ENCODE peak calls at places on chromosomes 5 and 9, in eight cellular contexts. One of them, this sample, is unnamed.
A peak's percentile ranks its signal among the peaks of the same experiment; 100 is the strongest.

GRCh38 chr9:116212986-116213672 is 59.5 kb downstream of the PAPPA start:
- DNase-seq in LHCN-M2: no peak
- DNase-seq in astrocyte: no peak
- DNase-seq in C1 segment of cervical spinal cord: no peak
- DNase-seq in CD4-positive, CD25-positive, alpha-beta regulatory T cell: no peak
- DNase-seq in chondrocyte: no peak
- DNase-seq in hippocampal formation: no peak
- DNase-seq in SK-N-DZ: no peak
- DNase-seq in this sample: no peak

GRCh38 chr9:78985084-78985738 is 586.6 kb upstream of the TLE4 start:
- DNase-seq in LHCN-M2: peak; percentile 41
- DNase-seq in astrocyte: peak; percentile 53
- DNase-seq in C1 segment of cervical spinal cord: no peak
- DNase-seq in CD4-positive, CD25-positive, alpha-beta regulatory T cell: no peak
- DNase-seq in chondrocyte: no peak
- DNase-seq in hippocampal formation: no peak
- DNase-seq in SK-N-DZ: no peak
- DNase-seq in this sample: no peak

GRCh38 chr5:34045996-34046395 is 3.0 kb upstream of the C1QTNF3 start:
- DNase-seq in LHCN-M2: peak; percentile 75
- DNase-seq in astrocyte: peak; percentile 62
- DNase-seq in C1 segment of cervical spinal cord: no peak
- DNase-seq in CD4-positive, CD25-positive, alpha-beta regulatory T cell: no peak
- DNase-seq in chondrocyte: no peak
- DNase-seq in hippocampal formation: no peak
- DNase-seq in SK-N-DZ: no peak
- DNase-seq in this sample: no peak

GRCh38 chr5:6576861-6577501 is 55.9 kb downstream of the NSUN2 start:
- DNase-seq in LHCN-M2: peak; percentile 44
- DNase-seq in astrocyte: peak; percentile 58
- DNase-seq in C1 segment of cervical spinal cord: no peak
- DNase-seq in CD4-positive, CD25-positive, alpha-beta regulatory T cell: no peak
- DNase-seq in chondrocyte: no peak
- DNase-seq in hippocampal formation: no peak
- DNase-seq in SK-N-DZ: peak; percentile 66
- DNase-seq in this sample: no peak

GRCh38 chr5:52024363-52024762 is 641.1 kb downstream of the ISL1 start:
- DNase-seq in LHCN-M2: no peak
- DNase-seq in astrocyte: no peak
- DNase-seq in C1 segment of cervical spinal cord: no peak
- DNase-seq in CD4-positive, CD25-positive, alpha-beta regulatory T cell: no peak
- DNase-seq in chondrocyte: no peak
- DNase-seq in hippocampal formation: no peak
- DNase-seq in SK-N-DZ: no peak
- DNase-seq in this sample: no peak

GRCh38 chr5:115840825-115841224 is 540 bp downstream of the ATG12 start:
- DNase-seq in LHCN-M2: no peak
- DNase-seq in astrocyte: no peak
- DNase-seq in C1 segment of cervical spinal cord: no peak
- DNase-seq in CD4-positive, CD25-positive, alpha-beta regulatory T cell: no peak
- DNase-seq in chondrocyte: no peak
- DNase-seq in hippocampal formation: no peak
- DNase-seq in SK-N-DZ: no peak
- DNase-seq in this sample: no peak

GRCh38 chr9:134693011-134693410 is 51.4 kb downstream of the COL5A1 start:
- DNase-seq in LHCN-M2: no peak
- DNase-seq in astrocyte: no peak
- DNase-seq in C1 segment of cervical spinal cord: no peak
- DNase-seq in CD4-positive, CD25-positive, alpha-beta regulatory T cell: no peak
- DNase-seq in chondrocyte: peak; percentile 27
- DNase-seq in hippocampal formation: no peak
- DNase-seq in SK-N-DZ: peak; percentile 23
- DNase-seq in this sample: no peak

GRCh38 chr9:114507726-114508125 is 2.5 kb upstream of the WHRN start:
- DNase-seq in LHCN-M2: peak; percentile 19
- DNase-seq in astrocyte: no peak
- DNase-seq in C1 segment of cervical spinal cord: no peak
- DNase-seq in CD4-positive, CD25-positive, alpha-beta regulatory T cell: peak; percentile 56
- DNase-seq in chondrocyte: no peak
- DNase-seq in hippocampal formation: peak; percentile 46
- DNase-seq in SK-N-DZ: no peak
- DNase-seq in this sample: no peak

GRCh38 chr9:96187108-96187695 is 114.8 kb downstream of the HSD17B3 start:
- DNase-seq in LHCN-M2: no peak
- DNase-seq in astrocyte: no peak
- DNase-seq in C1 segment of cervical spinal cord: no peak
- DNase-seq in CD4-positive, CD25-positive, alpha-beta regulatory T cell: no peak
- DNase-seq in chondrocyte: no peak
- DNase-seq in hippocampal formation: no peak
- DNase-seq in SK-N-DZ: no peak
- DNase-seq in this sample: no peak

GRCh38 chr9:36855443-36856315 is 178.4 kb downstream of the PAX5 start:
- DNase-seq in LHCN-M2: no peak
- DNase-seq in astrocyte: no peak
- DNase-seq in C1 segment of cervical spinal cord: no peak
- DNase-seq in CD4-positive, CD25-positive, alpha-beta regulatory T cell: no peak
- DNase-seq in chondrocyte: no peak
- DNase-seq in hippocampal formation: no peak
- DNase-seq in SK-N-DZ: no peak
- DNase-seq in this sample: no peak

GRCh38 chr9:111502506-111502905 is 18.3 kb upstream of the ECPAS start:
- DNase-seq in LHCN-M2: no peak
- DNase-seq in astrocyte: no peak
- DNase-seq in C1 segment of cervical spinal cord: no peak
- DNase-seq in CD4-positive, CD25-positive, alpha-beta regulatory T cell: no peak
- DNase-seq in chondrocyte: no peak
- DNase-seq in hippocampal formation: no peak
- DNase-seq in SK-N-DZ: no peak
- DNase-seq in this sample: no peak

GRCh38 chr9:82191082-82191481 is 202.5 kb downstream of the SPATA31D1 start:
- DNase-seq in LHCN-M2: no peak
- DNase-seq in astrocyte: no peak
- DNase-seq in C1 segment of cervical spinal cord: no peak
- DNase-seq in CD4-positive, CD25-positive, alpha-beta regulatory T cell: no peak
- DNase-seq in chondrocyte: no peak
- DNase-seq in hippocampal formation: no peak
- DNase-seq in SK-N-DZ: no peak
- DNase-seq in this sample: no peak

GRCh38 chr9:87883274-87883673 is 597 bp downstream of the SPATA31E1 start:
- DNase-seq in LHCN-M2: no peak
- DNase-seq in astrocyte: no peak
- DNase-seq in C1 segment of cervical spinal cord: no peak
- DNase-seq in CD4-positive, CD25-positive, alpha-beta regulatory T cell: no peak
- DNase-seq in chondrocyte: no peak
- DNase-seq in hippocampal formation: no peak
- DNase-seq in SK-N-DZ: no peak
- DNase-seq in this sample: no peak

GRCh38 chr9:70112981-70113380 is 69.3 kb downstream of the MAMDC2 start:
- DNase-seq in LHCN-M2: no peak
- DNase-seq in astrocyte: peak; percentile 20
- DNase-seq in C1 segment of cervical spinal cord: no peak
- DNase-seq in CD4-positive, CD25-positive, alpha-beta regulatory T cell: no peak
- DNase-seq in chondrocyte: no peak
- DNase-seq in hippocampal formation: no peak
- DNase-seq in SK-N-DZ: no peak
- DNase-seq in this sample: no peak

GRCh38 chr9:119086590-119086989 is 282.6 kb downstream of the BRINP1 start:
- DNase-seq in LHCN-M2: no peak
- DNase-seq in astrocyte: no peak
- DNase-seq in C1 segment of cervical spinal cord: no peak
- DNase-seq in CD4-positive, CD25-positive, alpha-beta regulatory T cell: no peak
- DNase-seq in chondrocyte: no peak
- DNase-seq in hippocampal formation: no peak
- DNase-seq in SK-N-DZ: no peak
- DNase-seq in this sample: no peak

GRCh38 chr9:97980918-97981827 is 2.0 kb upstream of the ANP32B start:
- DNase-seq in LHCN-M2: no peak
- DNase-seq in astrocyte: no peak
- DNase-seq in C1 segment of cervical spinal cord: peak; percentile 56
- DNase-seq in CD4-positive, CD25-positive, alpha-beta regulatory T cell: no peak
- DNase-seq in chondrocyte: no peak
- DNase-seq in hippocampal formation: peak; percentile 54
- DNase-seq in SK-N-DZ: peak; percentile 50
- DNase-seq in this sample: no peak

GRCh38 chr9:110095238-110095637 is 112.7 kb downstream of the C9orf152 start:
- DNase-seq in LHCN-M2: no peak
- DNase-seq in astrocyte: peak; percentile 66
- DNase-seq in C1 segment of cervical spinal cord: no peak
- DNase-seq in CD4-positive, CD25-positive, alpha-beta regulatory T cell: no peak
- DNase-seq in chondrocyte: no peak
- DNase-seq in hippocampal formation: no peak
- DNase-seq in SK-N-DZ: no peak
- DNase-seq in this sample: no peak

GRCh38 chr5:154095819-154096380 is 57.1 kb downstream of the MFAP3 start:
- DNase-seq in LHCN-M2: no peak
- DNase-seq in astrocyte: no peak
- DNase-seq in C1 segment of cervical spinal cord: no peak
- DNase-seq in CD4-positive, CD25-positive, alpha-beta regulatory T cell: no peak
- DNase-seq in chondrocyte: no peak
- DNase-seq in hippocampal formation: no peak
- DNase-seq in SK-N-DZ: no peak
- DNase-seq in this sample: no peak

GRCh38 chr9:106450549-106450948 is 412.4 kb upstream of the ZNF462 start:
- DNase-seq in LHCN-M2: no peak
- DNase-seq in astrocyte: no peak
- DNase-seq in C1 segment of cervical spinal cord: no peak
- DNase-seq in CD4-positive, CD25-positive, alpha-beta regulatory T cell: no peak
- DNase-seq in chondrocyte: no peak
- DNase-seq in hippocampal formation: no peak
- DNase-seq in SK-N-DZ: no peak
- DNase-seq in this sample: no peak

GRCh38 chr9:13268469-13268868 is 11.0 kb downstream of the MPDZ start:
- DNase-seq in LHCN-M2: peak; percentile 32
- DNase-seq in astrocyte: peak; percentile 91
- DNase-seq in C1 segment of cervical spinal cord: no peak
- DNase-seq in CD4-positive, CD25-positive, alpha-beta regulatory T cell: no peak
- DNase-seq in chondrocyte: no peak
- DNase-seq in hippocampal formation: no peak
- DNase-seq in SK-N-DZ: no peak
- DNase-seq in this sample: no peak

GRCh38 chr9:114098660-114099522 is at the start of gene KIF12:
- DNase-seq in LHCN-M2: no peak
- DNase-seq in astrocyte: no peak
- DNase-seq in C1 segment of cervical spinal cord: no peak
- DNase-seq in CD4-positive, CD25-positive, alpha-beta regulatory T cell: no peak
- DNase-seq in chondrocyte: no peak
- DNase-seq in hippocampal formation: no peak
- DNase-seq in SK-N-DZ: no peak
- DNase-seq in this sample: no peak

GRCh38 chr5:178381206-178381605 is 148.6 kb upstream of the PHYKPL start:
- DNase-seq in LHCN-M2: no peak
- DNase-seq in astrocyte: no peak
- DNase-seq in C1 segment of cervical spinal cord: no peak
- DNase-seq in CD4-positive, CD25-positive, alpha-beta regulatory T cell: no peak
- DNase-seq in chondrocyte: peak; percentile 35
- DNase-seq in hippocampal formation: no peak
- DNase-seq in SK-N-DZ: no peak
- DNase-seq in this sample: no peak

GRCh38 chr9:107792596-107792995 is 303.0 kb upstream of the KLF4 start:
- DNase-seq in LHCN-M2: no peak
- DNase-seq in astrocyte: no peak
- DNase-seq in C1 segment of cervical spinal cord: no peak
- DNase-seq in CD4-positive, CD25-positive, alpha-beta regulatory T cell: no peak
- DNase-seq in chondrocyte: no peak
- DNase-seq in hippocampal formation: no peak
- DNase-seq in SK-N-DZ: no peak
- DNase-seq in this sample: no peak

GRCh38 chr9:105051897-105052296 is 123.9 kb upstream of the ABCA1 start:
- DNase-seq in LHCN-M2: no peak
- DNase-seq in astrocyte: no peak
- DNase-seq in C1 segment of cervical spinal cord: no peak
- DNase-seq in CD4-positive, CD25-positive, alpha-beta regulatory T cell: peak; percentile 8
- DNase-seq in chondrocyte: no peak
- DNase-seq in hippocampal formation: no peak
- DNase-seq in SK-N-DZ: no peak
- DNase-seq in this sample: no peak

GRCh38 chr5:125083932-125084331 is 337.5 kb upstream of the ZNF608 start:
- DNase-seq in LHCN-M2: peak; percentile 64
- DNase-seq in astrocyte: peak; percentile 82
- DNase-seq in C1 segment of cervical spinal cord: no peak
- DNase-seq in CD4-positive, CD25-positive, alpha-beta regulatory T cell: no peak
- DNase-seq in chondrocyte: no peak
- DNase-seq in hippocampal formation: no peak
- DNase-seq in SK-N-DZ: no peak
- DNase-seq in this sample: no peak

GRCh38 chr5:83956386-83956785 is 235.7 kb upstream of the HAPLN1 start:
- DNase-seq in LHCN-M2: peak; percentile 57
- DNase-seq in astrocyte: peak; percentile 22
- DNase-seq in C1 segment of cervical spinal cord: no peak
- DNase-seq in CD4-positive, CD25-positive, alpha-beta regulatory T cell: no peak
- DNase-seq in chondrocyte: no peak
- DNase-seq in hippocampal formation: no peak
- DNase-seq in SK-N-DZ: no peak
- DNase-seq in this sample: no peak

GRCh38 chr9:136095028-136095494 is at the start of gene NACC2:
- DNase-seq in LHCN-M2: peak; percentile 57
- DNase-seq in astrocyte: peak; percentile 41
- DNase-seq in C1 segment of cervical spinal cord: peak; percentile 24
- DNase-seq in CD4-positive, CD25-positive, alpha-beta regulatory T cell: no peak
- DNase-seq in chondrocyte: no peak
- DNase-seq in hippocampal formation: no peak
- DNase-seq in SK-N-DZ: no peak
- DNase-seq in this sample: no peak

GRCh38 chr5:32964246-32964645 is 253.1 kb downstream of the NPR3 start:
- DNase-seq in LHCN-M2: peak; percentile 47
- DNase-seq in astrocyte: peak; percentile 28
- DNase-seq in C1 segment of cervical spinal cord: no peak
- DNase-seq in CD4-positive, CD25-positive, alpha-beta regulatory T cell: no peak
- DNase-seq in chondrocyte: no peak
- DNase-seq in hippocampal formation: peak; percentile 39
- DNase-seq in SK-N-DZ: no peak
- DNase-seq in this sample: no peak

GRCh38 chr5:14487101-14487895 is 94.3 kb upstream of the OTULINL start:
- DNase-seq in LHCN-M2: no peak
- DNase-seq in astrocyte: no peak
- DNase-seq in C1 segment of cervical spinal cord: no peak
- DNase-seq in CD4-positive, CD25-positive, alpha-beta regulatory T cell: no peak
- DNase-seq in chondrocyte: no peak
- DNase-seq in hippocampal formation: no peak
- DNase-seq in SK-N-DZ: no peak
- DNase-seq in this sample: no peak

GRCh38 chr5:109719978-109720377 is 30.3 kb downstream of the MAN2A1 start:
- DNase-seq in LHCN-M2: no peak
- DNase-seq in astrocyte: no peak
- DNase-seq in C1 segment of cervical spinal cord: no peak
- DNase-seq in CD4-positive, CD25-positive, alpha-beta regulatory T cell: no peak
- DNase-seq in chondrocyte: no peak
- DNase-seq in hippocampal formation: no peak
- DNase-seq in SK-N-DZ: no peak
- DNase-seq in this sample: no peak

GRCh38 chr9:2642068-2642467 is 20.5 kb downstream of the VLDLR start:
- DNase-seq in LHCN-M2: no peak
- DNase-seq in astrocyte: no peak
- DNase-seq in C1 segment of cervical spinal cord: no peak
- DNase-seq in CD4-positive, CD25-positive, alpha-beta regulatory T cell: no peak
- DNase-seq in chondrocyte: no peak
- DNase-seq in hippocampal formation: no peak
- DNase-seq in SK-N-DZ: no peak
- DNase-seq in this sample: no peak

GRCh38 chr5:74517700-74518099 is 122.8 kb downstream of the ENC1 start:
- DNase-seq in LHCN-M2: peak; percentile 87
- DNase-seq in astrocyte: peak; percentile 89
- DNase-seq in C1 segment of cervical spinal cord: no peak
- DNase-seq in CD4-positive, CD25-positive, alpha-beta regulatory T cell: no peak
- DNase-seq in chondrocyte: no peak
- DNase-seq in hippocampal formation: no peak
- DNase-seq in SK-N-DZ: no peak
- DNase-seq in this sample: no peak

GRCh38 chr9:116639251-116639741 is 47.8 kb upstream of the TRIM32 start:
- DNase-seq in LHCN-M2: peak; percentile 14
- DNase-seq in astrocyte: peak; percentile 62
- DNase-seq in C1 segment of cervical spinal cord: no peak
- DNase-seq in CD4-positive, CD25-positive, alpha-beta regulatory T cell: no peak
- DNase-seq in chondrocyte: no peak
- DNase-seq in hippocampal formation: no peak
- DNase-seq in SK-N-DZ: peak; percentile 85
- DNase-seq in this sample: no peak

GRCh38 chr5:35202319-35203111 is 27.8 kb downstream of the PRLR start:
- DNase-seq in LHCN-M2: peak; percentile 33
- DNase-seq in astrocyte: peak; percentile 20
- DNase-seq in C1 segment of cervical spinal cord: no peak
- DNase-seq in CD4-positive, CD25-positive, alpha-beta regulatory T cell: no peak
- DNase-seq in chondrocyte: no peak
- DNase-seq in hippocampal formation: no peak
- DNase-seq in SK-N-DZ: peak; percentile 46
- DNase-seq in this sample: no peak

This sample was measured in coronary artery.